ENCODE peak calls at places on chromosomes 13 and 19, in seven cellular contexts. J, M, N, F, B, O and P are unnamed samples.

GRCh38 chr13:19962894-19963293 is 4.4 kb downstream of the ZMYM2 start:
- DNase-seq in J (no peak), M (no peak), N (no peak), F (no peak), B (no peak), O (no peak), P (no peak)

GRCh38 chr13:33388254-33388998 is 102.9 kb upstream of the STARD13 start:
- DNase-seq in J (no peak), M (peak; percentile 59), N (no peak), F (no peak), B (no peak), O (peak; percentile 77), P (no peak)

GRCh38 chr19:3034845-3035541 is 5.9 kb upstream of the TLE2 start:
- DNase-seq in J (no peak), M (peak; percentile 56), N (no peak), F (no peak), B (no peak), O (peak; percentile 35), P (no peak)

GRCh38 chr19:3361384-3362216 is 4.8 kb upstream of the NFIC start:
- DNase-seq in J (no peak), M (no peak), N (no peak), F (no peak), B (no peak), O (no peak), P (no peak)

GRCh38 chr19:38551450-38551813 is 66.3 kb downstream of the MAP4K1 start:
- DNase-seq in J (no peak), M (no peak), N (no peak), F (no peak), B (no peak), O (no peak), P (peak; percentile 75)

GRCh38 chr19:56177564-56178243 is 1.9 kb downstream of the GALP start:
- DNase-seq in J (no peak), M (no peak), N (no peak), F (no peak), B (no peak), O (no peak), P (no peak)

GRCh38 chr13:27455331-27455855 is 5.0 kb upstream of the MTIF3 start:
- DNase-seq in J (peak; percentile 40), M (no peak), N (no peak), F (no peak), B (no peak), O (no peak), P (peak; percentile 53)

GRCh38 chr13:67137044-67137735 is 92.9 kb downstream of the PCDH9 start:
- DNase-seq in J (no peak), M (no peak), N (peak; percentile 34), F (no peak), B (no peak), O (no peak), P (no peak)

GRCh38 chr13:91185294-91185863 is 162.1 kb upstream of the MIR17HG start:
- DNase-seq in J (no peak), M (peak; percentile 5), N (no peak), F (no peak), B (no peak), O (peak; percentile 39), P (no peak)

GRCh38 chr19:15113245-15114152 is 6.3 kb downstream of the SYDE1 start:
- DNase-seq in J (no peak), M (no peak), N (no peak), F (no peak), B (no peak), O (no peak), P (no peak)

GRCh38 chr13:75405976-75406703 is 75.8 kb downstream of the TBC1D4 start:
- DNase-seq in J (no peak), M (no peak), N (peak; percentile 17), F (no peak), B (no peak), O (no peak), P (no peak)

GRCh38 chr19:3610745-3611717 is 4.4 kb upstream of the TBXA2R start:
- DNase-seq in J (no peak), M (no peak), N (no peak), F (no peak), B (no peak), O (no peak), P (no peak)

GRCh38 chr19:35461050-35461449 is 13.0 kb downstream of the FFAR2 start:
- DNase-seq in J (no peak), M (no peak), N (no peak), F (no peak), B (no peak), O (no peak), P (no peak)

GRCh38 chr19:35462476-35462953 is 14.5 kb downstream of the FFAR2 start:
- DNase-seq in J (peak; percentile 89), M (no peak), N (no peak), F (no peak), B (no peak), O (no peak), P (peak; percentile 79)

GRCh38 chr19:35458821-35459391 is 10.8 kb downstream of the FFAR2 start:
- DNase-seq in J (no peak), M (no peak), N (no peak), F (no peak), B (no peak), O (no peak), P (no peak)

GRCh38 chr19:35459414-35460082 is 11.5 kb downstream of the FFAR2 start:
- DNase-seq in J (no peak), M (no peak), N (no peak), F (no peak), B (peak; percentile 46), O (no peak), P (no peak)

GRCh38 chr19:35460608-35461007 is 12.6 kb downstream of the FFAR2 start:
- DNase-seq in J (no peak), M (no peak), N (no peak), F (no peak), B (no peak), O (no peak), P (no peak)
- TF ChIP-seq CTCF in J (no peak), M (no peak), N (no peak), F (no peak), B (no peak), O (no peak), P (no peak)

DNA sequence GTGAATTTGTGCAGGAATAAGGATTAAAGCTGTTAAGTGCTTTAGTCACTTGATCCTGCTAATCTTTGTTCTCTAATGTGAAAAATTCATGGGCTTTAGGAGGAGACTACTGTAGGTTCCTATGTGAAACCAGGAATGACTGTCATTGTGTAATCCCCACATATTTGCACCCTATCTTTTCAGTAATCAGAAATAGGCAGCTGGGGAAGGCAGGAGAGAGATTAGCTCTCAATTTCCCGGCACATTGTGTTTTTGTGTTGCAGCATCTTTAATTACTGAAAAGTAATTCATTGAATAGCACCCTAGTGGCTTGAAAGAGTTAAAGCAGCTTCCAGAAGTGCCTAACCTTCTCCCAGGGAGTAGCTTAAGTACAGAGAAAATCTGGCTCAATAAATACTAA is 282.9 kb downstream of the OLFM4 start:
- DNase-seq in J (no peak), M (no peak), N (no peak), F (no peak), B (no peak), O (no peak), P (no peak)
- TF ChIP-seq CTCF in J (no peak), M (no peak), N (no peak), F (no peak), B (no peak), O (no peak), P (no peak)

GRCh38 chr19:8457209-8457608 is 12.4 kb downstream of the HNRNPM start:
- DNase-seq in J (no peak), M (no peak), N (no peak), F (no peak), B (no peak), O (no peak), P (no peak)

GRCh38 chr19:8454218-8454617 is 9.4 kb downstream of the HNRNPM start:
- DNase-seq in J (no peak), M (no peak), N (no peak), F (no peak), B (no peak), O (no peak), P (no peak)

GRCh38 chr19:8457802-8458201 is 13.0 kb downstream of the HNRNPM start:
- DNase-seq in J (no peak), M (no peak), N (no peak), F (no peak), B (no peak), O (no peak), P (no peak)

GRCh38 chr19:8455018-8455417 is 10.2 kb downstream of the HNRNPM start:
- DNase-seq in J (no peak), M (no peak), N (no peak), F (no peak), B (no peak), O (no peak), P (no peak)

GRCh38 chr19:8456064-8456463 is 11.3 kb downstream of the HNRNPM start:
- DNase-seq in J (no peak), M (no peak), N (no peak), F (no peak), B (no peak), O (no peak), P (no peak)
- TF ChIP-seq CTCF in J (no peak), M (no peak), N (peak; percentile 9), F (peak; percentile 30), B (peak; percentile 51), O (peak; percentile 38), P (no peak)

GRCh38 chr13:100987993-100988392 is 313.4 kb upstream of the TMTC4 start:
- DNase-seq in J (no peak), M (no peak), N (peak; percentile 19), F (no peak), B (no peak), O (no peak), P (no peak)
- TF ChIP-seq CTCF in J (peak; percentile 10), M (peak; percentile 37), N (peak; percentile 21), F (peak; percentile 25), B (no peak), O (peak; percentile 4), P (no peak)

GRCh38 chr19:13960863-13961784 is 8.8 kb downstream of the DCAF15 start:
- DNase-seq in J (no peak), M (no peak), N (no peak), F (no peak), B (no peak), O (no peak), P (no peak)
- TF ChIP-seq CTCF in J (no peak), M (peak; percentile 11), N (peak; percentile 4), F (peak; percentile 25), B (no peak), O (no peak), P (no peak)